ENCODE peak calls at places on chromosomes 4 and X, in seven cellular contexts. N is naive thymus-derived CD4-positive, alpha-beta T cell; K is mammary epithelial cell; M is KG1; L is DMS79 treated with DMSO at 0.1 percent for 48 hours; O is left kidney; R is activated CD4-positive, alpha-beta T cell treated with anti-CD3 and anti-CD28 coated beads, Interleukin-2, amount 50 U/mL, for 1 hour. G is an unnamed sample.

GRCh38 chrX:103533428-103534216 is 14.3 kb upstream of the RAB40A start:
- DNase-seq in O (peak; percentile 76), L (peak; percentile 58), K (peak; percentile 55), M (peak; percentile 21), N (peak; percentile 65), R (peak; percentile 65), G (peak; percentile 61)

GRCh38 chr4:114108869-114109268 is 129.4 kb upstream of the ARSJ start:
- DNase-seq in L (no peak), N (no peak), M (no peak), R (no peak), K (peak; percentile 79), O (no peak), G (peak; percentile 46)

GRCh38 chrX:41666251-41666650 is 22.5 kb upstream of the GPR34 start:
- DNase-seq in M (no peak), K (no peak), N (no peak), O (no peak), R (no peak), L (no peak), G (no peak)

GRCh38 chrX:124217289-124218251 is 114.9 kb upstream of the TEX13D start:
- DNase-seq in N (peak; percentile 82), M (peak; percentile 65), O (peak; percentile 25), R (peak; percentile 55), K (peak; percentile 83), L (no peak), G (peak; percentile 91)

GRCh38 chr4:188433916-188434315 is 294.7 kb downstream of the TRIML1 start:
- DNase-seq in R (no peak), L (no peak), N (no peak), O (no peak), M (no peak), K (no peak), G (no peak)

GRCh38 chr4:7783560-7783959 is 156.1 kb downstream of the AFAP1 start:
- DNase-seq in M (no peak), L (no peak), K (no peak), R (no peak), N (no peak), O (no peak), G (no peak)

GRCh38 chr4:138189212-138189611 is 52.9 kb downstream of the SLC7A11 start:
- DNase-seq in O (no peak), N (no peak), L (no peak), R (no peak), K (no peak), M (no peak), G (no peak)

GRCh38 chr4:94441838-94442237 is 9.9 kb upstream of the PDLIM5 start:
- DNase-seq in O (no peak), K (no peak), R (no peak), N (no peak), M (no peak), L (no peak), G (no peak)

GRCh38 chr4:114015444-114015899 is 36.0 kb upstream of the ARSJ start:
- DNase-seq in O (no peak), M (no peak), L (peak; percentile 25), K (peak; percentile 99), R (no peak), N (no peak), G (no peak)

G was measured in mesendoderm.